ENCODE peak calls at places on chromosomes 12 and 14, in four cellular contexts. D is fibroblast of lung; I is IMR-90; C is CD8-positive, alpha-beta memory T cell. U is an unnamed sample. For H3K4me1, the result is how much of the 10 kb centered on the place peaks cover.

GRCh38 chr14:105865904-105866840 is 339.8 kb downstream of the TMEM121 start:
- DNase-seq in I (no peak), D (no peak), C (no peak), U (peak)

GRCh38 chr12:100473716-100474150 is at the start of gene NR1H4:
- DNase-seq in I (peak), C (no peak), D (peak), U (no peak)

GRCh38 chr14:53060046-53060445 is 93.1 kb downstream of the DDHD1 start:
- DNase-seq in D (no peak), I (peak), C (no peak), U (no peak)

GRCh38 chr12:68863109-68863770 is 55.3 kb downstream of the MDM2 start:
- DNase-seq in D (no peak), I (no peak), C (no peak), U (no peak)

GRCh38 chr12:9033244-9033887 is 44.0 kb downstream of the KLRG1 start:
- DNase-seq in I (no peak), D (no peak), C (no peak), U (no peak)

GRCh38 chr12:41014643-41015020 is 173.5 kb upstream of the PDZRN4 start:
- DNase-seq in D (no peak), I (peak), C (no peak), U (no peak)

GRCh38 chr12:113609692-113610469 is 138.2 kb upstream of the LHX5 start:
- DNase-seq in I (no peak), C (no peak), D (no peak), U (no peak)

GRCh38 chr14:42715316-42715715 is 1108.6 kb downstream of the LRFN5 start:
- DNase-seq in I (peak), C (no peak), D (peak), U (no peak)

GRCh38 chr12:47935196-47935595 is 28.2 kb upstream of the TMEM106C start:
- DNase-seq in I (peak), D (peak), C (no peak), U (peak)

GRCh38 chr14:65949711-65950516 is 536.3 kb upstream of the CCDC196 start:
- DNase-seq in I (peak), D (peak), C (no peak), U (peak)

GRCh38 chr14:77053046-77053841 is 24.7 kb upstream of the IRF2BPL start:
- DNase-seq in C (peak), D (peak), I (peak), U (peak)

GRCh38 chr14:58746261-58746660 is 108.5 kb downstream of the DACT1 start:
- DNase-seq in C (no peak), D (peak), I (peak), U (no peak)

GRCh38 chr14:96279564-96279963 is 23.6 kb downstream of the BDKRB1 start:
- DNase-seq in C (no peak), D (no peak), I (no peak), U (no peak)

GRCh38 chr14:68789798-68790655 is 2.8 kb downstream of the ZFP36L1 start:
- DNase-seq in D (peak), I (no peak), C (no peak), U (peak)

GRCh38 chr14:88992011-88992410 is 167.6 kb downstream of the TTC8 start:
- DNase-seq in C (no peak), I (no peak), D (no peak), U (no peak)

GRCh38 chr12:64671682-64672081 is 61.4 kb downstream of the RASSF3 start:
- DNase-seq in I (no peak), D (no peak), C (no peak), U (no peak)

GRCh38 chr12:124750787-124751471 is 112.7 kb downstream of the SCARB1 start:
- DNase-seq in I (no peak), C (no peak), D (no peak), U (no peak)

DNA sequence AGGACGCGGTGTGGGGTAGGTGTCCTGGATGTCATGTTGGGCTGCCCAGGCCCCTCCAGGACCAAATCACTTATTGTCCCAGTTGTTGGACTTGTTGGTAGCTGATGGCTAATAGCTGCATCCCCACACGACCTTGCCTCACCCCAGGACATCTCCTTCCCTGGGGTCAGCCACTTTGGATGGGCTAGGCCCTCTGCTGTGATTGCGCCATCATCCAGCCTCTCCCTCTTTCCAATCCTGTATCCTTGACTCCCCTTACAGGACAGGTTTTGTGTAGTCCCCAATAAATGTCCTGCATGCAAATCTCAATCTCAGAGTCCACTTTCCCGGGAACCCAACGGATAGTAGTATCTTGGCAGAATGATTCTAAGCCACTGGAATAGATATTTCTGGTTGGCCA is 43.4 kb upstream of the CHST11 start:
- DNase-seq in I (no peak), D (no peak), C (no peak), U (no peak)
- H3K4me1 ChIP-seq in I (under half), D (under half), C (under half), U (under half)

DNA sequence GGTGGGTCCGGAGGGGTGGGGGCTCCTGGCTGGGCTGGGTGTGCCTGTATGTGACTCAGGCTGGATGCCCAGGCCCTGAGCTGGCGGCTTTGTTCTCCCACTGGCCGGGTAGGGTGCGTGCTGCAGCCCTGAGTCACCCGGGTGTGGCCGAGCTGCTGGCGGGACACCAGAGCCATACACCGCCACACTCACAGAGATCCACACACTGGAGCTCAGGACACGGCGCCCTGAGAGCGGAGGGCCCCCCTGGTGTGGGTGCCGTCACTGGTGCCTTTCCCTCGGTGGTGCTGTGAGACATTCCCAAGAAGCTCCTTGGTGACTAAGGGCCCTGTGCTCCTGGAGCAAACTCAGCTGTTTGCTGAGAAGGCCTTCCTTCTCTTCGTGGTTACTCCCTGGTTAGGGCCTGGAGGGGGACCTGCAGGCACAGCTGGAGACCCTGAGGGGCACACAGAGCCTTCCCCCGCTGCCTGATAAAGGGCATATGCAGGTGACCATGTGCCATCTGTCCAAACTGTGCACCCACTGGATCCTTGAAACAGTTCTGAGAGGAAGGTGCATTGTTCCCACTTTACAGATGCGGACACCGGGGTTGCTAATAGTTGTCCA is 44.3 kb downstream of the KRT80 start:
- DNase-seq in I (peak), C (no peak), D (peak), U (peak)
- H3K27ac ChIP-seq in I (peak), C (no peak), D (peak), U (peak)

GRCh38 chr12:53975019-53975815 is 463 bp upstream of the HOTAIR start:
- DNase-seq in C (no peak), D (no peak), I (no peak), U (no peak)
- H3K4me3 ChIP-seq in C (no peak), D (no peak), I (no peak), U (peak)

GRCh38 chr12:3748620-3749019 is 4.3 kb downstream of the CRACR2A start:
- DNase-seq in C (no peak), I (no peak), D (no peak), U (no peak)

GRCh38 chr12:3746758-3747157 is 6.2 kb downstream of the CRACR2A start:
- DNase-seq in I (no peak), D (no peak), C (no peak), U (no peak)

GRCh38 chr12:3745152-3745551 is 7.8 kb downstream of the CRACR2A start:
- DNase-seq in I (no peak), D (no peak), C (no peak), U (no peak)

GRCh38 chr12:3747976-3748619 is 4.8 kb downstream of the CRACR2A start:
- DNase-seq in C (no peak), I (no peak), D (no peak), U (no peak)

DNA sequence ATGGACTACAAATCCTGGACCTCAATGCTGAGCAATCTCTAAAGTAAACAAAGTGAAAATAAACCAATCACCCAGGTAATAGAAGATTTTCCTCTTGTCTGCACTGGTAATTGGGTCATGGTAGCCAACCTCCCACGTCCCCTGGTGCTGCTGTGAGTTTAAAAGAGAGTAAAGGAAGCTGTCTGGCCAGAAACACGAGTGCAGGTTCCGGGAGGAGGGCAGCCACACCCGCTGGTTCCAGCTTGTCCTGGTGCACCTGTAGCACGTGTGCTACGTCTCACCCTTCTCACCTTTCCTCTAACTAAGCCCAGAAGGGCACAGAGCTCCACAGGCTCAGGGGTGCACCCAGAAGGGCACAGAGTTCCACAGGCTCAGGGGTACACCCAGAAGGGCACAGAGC is 5.4 kb downstream of the CRACR2A start:
- DNase-seq in C (no peak), D (no peak), I (no peak), U (no peak)
- H3K4me1 ChIP-seq in C (under half), D (under half), I (under half), U (under half)

GRCh38 chr14:32481707-32482106 is 152.6 kb downstream of the AKAP6 start:
- DNase-seq in D (no peak), C (no peak), I (no peak), U (no peak)

GRCh38 chr14:32480337-32480736 is 151.2 kb downstream of the AKAP6 start:
- DNase-seq in D (peak), I (peak), C (no peak), U (no peak)

GRCh38 chr14:32477406-32477805 is 148.3 kb downstream of the AKAP6 start:
- DNase-seq in D (no peak), C (no peak), I (no peak), U (no peak)

GRCh38 chr14:32476532-32476931 is 147.4 kb downstream of the AKAP6 start:
- DNase-seq in C (no peak), D (no peak), I (no peak), U (no peak)

GRCh38 chr14:32478027-32478426 is 148.9 kb downstream of the AKAP6 start:
- DNase-seq in D (no peak), I (no peak), C (no peak), U (no peak)
- H3K27ac ChIP-seq in D (no peak), I (peak), C (no peak), U (no peak)

GRCh38 chr12:44021471-44021971 is 185.6 kb downstream of the TMEM117 start:
- DNase-seq in D (no peak), C (no peak), I (no peak), U (no peak)
- H3K4me3 ChIP-seq in D (no peak), C (no peak), I (no peak), U (no peak)

DNA sequence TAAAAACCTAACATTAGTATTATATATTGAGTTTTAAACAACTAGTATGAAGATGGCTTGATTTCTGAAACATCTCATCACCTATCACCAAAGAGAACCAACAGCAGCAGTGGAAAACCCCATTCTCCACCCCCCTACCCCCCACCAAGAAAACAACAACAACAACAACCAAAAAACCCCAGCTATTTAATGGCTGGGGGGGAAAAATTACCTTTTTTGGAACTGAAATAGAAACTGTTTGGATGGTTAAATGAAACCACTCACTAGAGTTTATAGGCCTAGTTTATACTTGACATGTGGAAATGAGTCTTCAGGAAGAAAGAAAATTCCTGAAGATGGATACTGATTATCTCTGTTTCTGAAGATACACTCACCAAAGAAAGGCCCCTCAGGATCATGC is 30.3 kb downstream of the PPP2R5E start:
- DNase-seq in I (peak), C (no peak), D (no peak), U (no peak)
- H3K4me1 ChIP-seq in I (under half), C (under half), D (under half), U (under half)

DNA sequence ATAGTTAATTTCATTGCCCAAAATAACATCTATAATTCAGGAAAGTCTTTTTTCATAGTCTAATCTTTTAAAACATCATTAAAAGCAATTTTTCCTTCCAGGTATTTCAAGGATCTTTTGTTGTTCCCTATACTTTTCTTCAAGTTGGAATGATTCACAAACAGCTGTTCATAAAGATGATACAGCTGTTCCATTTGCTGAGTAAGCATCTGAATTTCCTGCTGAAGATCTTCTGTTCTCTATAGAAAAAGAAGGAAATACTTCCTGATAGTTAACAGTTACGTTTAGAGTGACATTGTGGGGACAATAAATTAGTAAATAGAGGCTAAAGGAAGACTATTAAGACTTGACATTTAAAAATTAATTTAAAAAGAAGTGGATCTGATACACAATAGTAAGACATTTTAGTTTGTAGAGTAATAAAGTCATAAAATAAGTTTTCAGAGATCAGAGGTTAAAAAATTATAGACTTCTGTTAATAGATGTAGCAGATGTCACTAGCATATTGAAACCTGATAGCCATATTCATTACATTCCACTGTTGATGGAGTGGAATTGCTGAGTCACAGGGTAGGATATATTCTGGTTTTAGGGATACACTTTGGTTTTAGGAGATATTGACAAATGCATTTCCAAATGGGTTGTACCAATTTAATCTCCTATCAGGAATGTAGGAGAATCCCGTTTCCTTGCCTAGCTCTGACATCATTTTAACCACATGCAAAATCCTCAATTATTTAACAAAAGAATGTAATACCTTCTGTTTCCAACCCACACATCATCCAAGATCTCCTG is 30.5 kb upstream of the ESR2 start:
- DNase-seq in I (peak), D (peak), C (no peak), U (no peak)
- H3K27ac ChIP-seq in I (no peak), D (no peak), C (no peak), U (no peak)

DNA sequence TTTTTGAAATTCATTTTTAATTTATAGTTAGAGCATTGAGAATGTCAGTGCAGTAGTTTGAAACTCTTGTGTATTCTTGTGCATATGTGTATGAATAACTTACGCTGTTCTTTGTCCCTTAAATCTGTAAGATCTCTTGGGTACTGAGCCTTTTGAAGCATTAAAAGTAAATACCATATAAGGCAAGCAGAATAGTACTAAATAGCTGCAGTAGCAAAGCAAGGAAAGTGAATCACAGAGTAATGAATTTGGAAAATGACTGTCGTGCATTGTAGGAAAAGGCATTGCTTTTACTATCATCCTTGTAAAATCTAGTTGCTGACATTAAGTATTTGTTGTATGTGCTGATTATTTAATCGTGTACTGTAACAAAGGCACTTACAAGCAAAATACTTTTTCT is 12.1 kb downstream of the CNOT2 start:
- DNase-seq in D (peak), I (peak), C (no peak), U (no peak)
- H3K4me3 ChIP-seq in D (no peak), I (no peak), C (no peak), U (no peak)

GRCh38 chr14:74978416-74978947 is 23.1 kb upstream of the PGF start:
- DNase-seq in C (no peak), D (no peak), I (no peak), U (no peak)
- H3K4me1 ChIP-seq in C (under half), D (under half), I (under half), U (under half)

U was measured in kidney.